ENCODE peak calls at places on chromosome 17, in seven cellular contexts. One of them, this sample, is unnamed.

GRCh38 chr17:28493467-28493866 is 12.7 kb upstream of the FOXN1 start:
- DNase-seq in ascending aorta: no peak
- DNase-seq in lower leg skin: no peak
- DNase-seq in GM10248: no peak
- DNase-seq in suprapubic skin: no peak
- DNase-seq in mucosa of descending colon: no peak
- DNase-seq in DND-41: no peak
- DNase-seq in this sample: no peak

GRCh38 chr17:29699283-29699682 is 76.6 kb upstream of the CORO6 start:
- DNase-seq in mucosa of descending colon: no peak
- DNase-seq in lower leg skin: no peak
- DNase-seq in DND-41: no peak
- DNase-seq in ascending aorta: no peak
- DNase-seq in suprapubic skin: no peak
- DNase-seq in GM10248: no peak
- DNase-seq in this sample: no peak

GRCh38 chr17:50055426-50056216 is at the start of gene ITGA3:
- DNase-seq in lower leg skin: peak
- DNase-seq in suprapubic skin: peak
- DNase-seq in GM10248: peak
- DNase-seq in mucosa of descending colon: peak
- DNase-seq in ascending aorta: no peak
- DNase-seq in DND-41: peak
- DNase-seq in this sample: no peak

GRCh38 chr17:50103252-50103651 is 8.1 kb downstream of the PDK2 start:
- DNase-seq in GM10248: no peak
- DNase-seq in ascending aorta: no peak
- DNase-seq in lower leg skin: no peak
- DNase-seq in suprapubic skin: no peak
- DNase-seq in DND-41: no peak
- DNase-seq in mucosa of descending colon: no peak
- DNase-seq in this sample: no peak

GRCh38 chr17:82561429-82562035 is 42.0 kb downstream of the FOXK2 start:
- DNase-seq in suprapubic skin: no peak
- DNase-seq in ascending aorta: no peak
- DNase-seq in GM10248: no peak
- DNase-seq in lower leg skin: no peak
- DNase-seq in DND-41: no peak
- DNase-seq in mucosa of descending colon: no peak
- DNase-seq in this sample: no peak

GRCh38 chr17:19341211-19341631 is 21.3 kb downstream of the B9D1 start:
- DNase-seq in suprapubic skin: peak
- DNase-seq in mucosa of descending colon: no peak
- DNase-seq in lower leg skin: no peak
- DNase-seq in DND-41: no peak
- DNase-seq in ascending aorta: peak
- DNase-seq in GM10248: no peak
- DNase-seq in this sample: no peak

GRCh38 chr17:15941781-15942180 is 3.1 kb upstream of the ADORA2B start:
- DNase-seq in ascending aorta: no peak
- DNase-seq in GM10248: no peak
- DNase-seq in mucosa of descending colon: no peak
- DNase-seq in lower leg skin: no peak
- DNase-seq in DND-41: no peak
- DNase-seq in suprapubic skin: no peak
- DNase-seq in this sample: no peak

GRCh38 chr17:50080827-50081226 is 14.3 kb upstream of the PDK2 start:
- DNase-seq in suprapubic skin: no peak
- DNase-seq in mucosa of descending colon: no peak
- DNase-seq in DND-41: no peak
- DNase-seq in lower leg skin: no peak
- DNase-seq in ascending aorta: no peak
- DNase-seq in GM10248: no peak
- DNase-seq in this sample: no peak

GRCh38 chr17:73166731-73167581 is 2.1 kb downstream of the SSTR2 start:
- DNase-seq in mucosa of descending colon: no peak
- DNase-seq in DND-41: no peak
- DNase-seq in lower leg skin: no peak
- DNase-seq in ascending aorta: no peak
- DNase-seq in suprapubic skin: no peak
- DNase-seq in GM10248: peak
- DNase-seq in this sample: no peak

GRCh38 chr17:80361495-80362220 is 53.3 kb upstream of the ENDOV start:
- DNase-seq in GM10248: no peak
- DNase-seq in mucosa of descending colon: no peak
- DNase-seq in lower leg skin: no peak
- DNase-seq in DND-41: peak
- DNase-seq in ascending aorta: no peak
- DNase-seq in suprapubic skin: no peak
- DNase-seq in this sample: no peak

GRCh38 chr17:19004601-19005441 is at the start of gene FAM83G:
- DNase-seq in GM10248: peak
- DNase-seq in DND-41: no peak
- DNase-seq in suprapubic skin: no peak
- DNase-seq in lower leg skin: peak
- DNase-seq in ascending aorta: peak
- DNase-seq in mucosa of descending colon: peak
- DNase-seq in this sample: peak

GRCh38 chr17:19757536-19758180 is 9.6 kb upstream of the ALDH3A1 start:
- DNase-seq in lower leg skin: no peak
- DNase-seq in ascending aorta: no peak
- DNase-seq in mucosa of descending colon: no peak
- DNase-seq in DND-41: no peak
- DNase-seq in GM10248: no peak
- DNase-seq in suprapubic skin: no peak
- DNase-seq in this sample: peak

GRCh38 chr17:82231562-82232321 is 2.9 kb downstream of the SLC16A3 start:
- DNase-seq in DND-41: no peak
- DNase-seq in mucosa of descending colon: peak
- DNase-seq in suprapubic skin: peak
- DNase-seq in ascending aorta: peak
- DNase-seq in lower leg skin: peak
- DNase-seq in GM10248: no peak
- DNase-seq in this sample: no peak

GRCh38 chr17:69357701-69358100 is 30.8 kb upstream of the ABCA5 start:
- DNase-seq in ascending aorta: no peak
- DNase-seq in DND-41: no peak
- DNase-seq in mucosa of descending colon: no peak
- DNase-seq in GM10248: no peak
- DNase-seq in lower leg skin: no peak
- DNase-seq in suprapubic skin: no peak
- DNase-seq in this sample: no peak

GRCh38 chr17:68993112-68993511 is 37.9 kb upstream of the ABCA8 start:
- DNase-seq in GM10248: no peak
- DNase-seq in ascending aorta: no peak
- DNase-seq in lower leg skin: no peak
- DNase-seq in mucosa of descending colon: no peak
- DNase-seq in DND-41: no peak
- DNase-seq in suprapubic skin: no peak
- DNase-seq in this sample: no peak

GRCh38 chr17:28381141-28381825 is 9.8 kb downstream of the SARM1 start:
- DNase-seq in ascending aorta: no peak
- DNase-seq in lower leg skin: no peak
- DNase-seq in mucosa of descending colon: no peak
- DNase-seq in suprapubic skin: no peak
- DNase-seq in GM10248: peak
- DNase-seq in DND-41: no peak
- DNase-seq in this sample: no peak

GRCh38 chr17:15261818-15262290 is 3.3 kb downstream of the PMP22 start:
- DNase-seq in mucosa of descending colon: no peak
- DNase-seq in ascending aorta: no peak
- DNase-seq in DND-41: no peak
- DNase-seq in GM10248: no peak
- DNase-seq in suprapubic skin: no peak
- DNase-seq in lower leg skin: no peak
- DNase-seq in this sample: no peak

GRCh38 chr17:35804658-35805192 is 4.6 kb upstream of the TAF15 start:
- DNase-seq in DND-41: peak
- DNase-seq in mucosa of descending colon: no peak
- DNase-seq in GM10248: peak
- DNase-seq in ascending aorta: no peak
- DNase-seq in lower leg skin: peak
- DNase-seq in suprapubic skin: no peak
- DNase-seq in this sample: no peak

GRCh38 chr17:37844977-37845293 is 79.3 kb upstream of the TBC1D3K start:
- DNase-seq in mucosa of descending colon: no peak
- DNase-seq in ascending aorta: no peak
- DNase-seq in DND-41: no peak
- DNase-seq in suprapubic skin: no peak
- DNase-seq in lower leg skin: no peak
- DNase-seq in GM10248: no peak
- DNase-seq in this sample: no peak
- TF ChIP-seq CTCF in mucosa of descending colon: no peak
- TF ChIP-seq CTCF in ascending aorta: no peak
- TF ChIP-seq CTCF in DND-41: no peak
- TF ChIP-seq CTCF in suprapubic skin: no peak
- TF ChIP-seq CTCF in lower leg skin: no peak
- TF ChIP-seq CTCF in GM10248: no peak
- TF ChIP-seq CTCF in this sample: no peak

DNA sequence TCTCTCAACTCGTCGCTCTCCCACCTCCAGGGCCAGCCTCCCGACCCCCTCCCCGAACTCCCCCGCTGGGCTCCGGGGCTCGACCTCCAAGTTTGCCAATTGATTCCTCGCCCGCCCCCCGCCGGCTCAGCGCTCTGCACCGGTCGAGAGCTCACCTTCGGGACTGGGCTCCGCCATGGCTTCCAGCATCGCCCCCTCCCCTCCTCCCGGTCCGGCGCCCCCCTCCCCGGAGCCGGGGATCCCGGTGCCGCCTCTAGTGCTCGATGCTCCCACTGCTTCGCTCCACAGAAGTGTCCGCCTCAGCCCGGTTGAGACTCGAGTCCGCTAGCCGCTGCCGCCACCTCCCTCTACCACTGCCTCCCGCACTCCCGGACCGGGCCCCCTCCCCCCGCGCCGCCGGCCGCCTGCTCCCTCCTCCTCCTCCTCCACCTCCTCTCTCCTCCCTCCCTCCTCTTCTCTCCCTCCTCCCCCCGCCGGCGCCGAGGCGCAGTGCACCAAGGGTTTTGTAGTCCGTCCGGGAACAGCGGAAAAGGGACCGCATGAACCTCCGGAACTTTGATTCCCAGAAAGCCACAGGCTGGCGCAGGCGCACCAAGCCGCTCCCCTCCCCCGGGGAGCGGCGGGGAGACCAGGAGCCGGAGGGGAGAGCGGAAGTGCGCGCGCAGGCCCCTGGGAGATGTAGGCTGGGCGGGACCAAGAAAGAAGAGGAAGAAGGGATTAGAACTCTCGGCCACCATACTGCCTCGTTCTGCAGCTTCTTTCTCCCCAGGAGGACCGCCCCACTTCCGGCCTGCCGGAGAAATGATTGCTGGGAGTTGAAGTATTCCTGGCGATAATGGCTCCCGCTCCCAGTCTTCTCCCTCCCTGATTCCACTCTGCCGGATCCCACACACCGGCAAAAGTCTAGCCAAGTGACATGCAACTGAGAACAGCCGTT is at the start of gene PHF23:
- DNase-seq in suprapubic skin: peak
- DNase-seq in lower leg skin: peak
- DNase-seq in ascending aorta: peak
- DNase-seq in mucosa of descending colon: peak
- DNase-seq in GM10248: peak
- DNase-seq in DND-41: peak
- DNase-seq in this sample: peak
- TF ChIP-seq CTCF in suprapubic skin: no peak
- TF ChIP-seq CTCF in lower leg skin: no peak
- TF ChIP-seq CTCF in ascending aorta: no peak
- TF ChIP-seq CTCF in mucosa of descending colon: no peak
- TF ChIP-seq CTCF in GM10248: no peak
- TF ChIP-seq CTCF in DND-41: no peak
- TF ChIP-seq CTCF in this sample: no peak

DNA sequence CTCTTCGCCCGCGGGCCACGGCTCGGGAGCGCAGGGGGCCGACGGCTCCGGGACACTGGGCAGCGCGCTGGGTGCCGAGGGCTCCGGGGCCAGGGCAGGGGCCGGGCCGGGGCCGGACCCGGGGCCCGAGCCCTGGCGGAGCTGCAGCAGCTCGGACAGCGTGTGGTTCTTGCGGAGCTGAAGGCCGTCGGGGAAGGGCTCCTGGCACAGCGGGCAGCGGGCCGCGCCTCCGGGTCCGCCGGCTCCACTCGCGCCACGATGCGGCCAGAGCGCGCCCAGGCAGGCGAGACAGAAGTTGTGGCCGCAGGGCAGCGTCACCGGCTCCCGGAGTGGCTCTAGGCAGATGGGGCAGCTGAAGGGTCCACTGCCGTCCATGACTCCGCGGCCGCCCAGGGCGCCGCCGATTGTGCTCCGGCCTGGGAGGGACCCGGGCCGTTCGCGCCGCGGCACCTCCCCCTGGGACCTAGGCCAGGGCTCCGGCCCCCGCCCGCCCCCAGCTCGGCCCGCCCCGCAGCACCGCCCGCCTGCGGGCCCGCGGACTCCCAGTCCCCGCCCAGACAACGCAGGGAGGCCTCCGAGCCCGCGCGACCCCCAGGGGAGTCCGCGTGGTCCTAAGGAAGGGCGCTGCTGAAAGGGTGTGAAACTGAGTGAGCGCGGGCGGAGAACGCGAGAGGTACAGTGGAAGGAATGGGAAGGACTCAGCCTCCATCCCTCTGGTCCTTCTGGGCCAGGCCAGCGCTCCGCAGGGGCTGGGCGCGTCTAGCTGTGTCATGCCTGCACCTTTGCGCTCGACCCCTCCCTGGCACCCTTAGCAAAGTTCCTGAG is at the start of gene TRIM47:
- DNase-seq in GM10248: no peak
- DNase-seq in ascending aorta: no peak
- DNase-seq in suprapubic skin: no peak
- DNase-seq in lower leg skin: no peak
- DNase-seq in DND-41: no peak
- DNase-seq in mucosa of descending colon: peak
- DNase-seq in this sample: no peak
- TF ChIP-seq CTCF in GM10248: no peak
- TF ChIP-seq CTCF in ascending aorta: no peak
- TF ChIP-seq CTCF in suprapubic skin: peak
- TF ChIP-seq CTCF in lower leg skin: no peak
- TF ChIP-seq CTCF in DND-41: no peak
- TF ChIP-seq CTCF in mucosa of descending colon: no peak
- TF ChIP-seq CTCF in this sample: no peak

GRCh38 chr17:6430769-6431168 is 4.2 kb downstream of the AIPL1 start:
- DNase-seq in GM10248: no peak
- DNase-seq in mucosa of descending colon: no peak
- DNase-seq in ascending aorta: no peak
- DNase-seq in suprapubic skin: no peak
- DNase-seq in lower leg skin: no peak
- DNase-seq in DND-41: no peak
- DNase-seq in this sample: no peak
- TF ChIP-seq CTCF in GM10248: no peak
- TF ChIP-seq CTCF in mucosa of descending colon: no peak
- TF ChIP-seq CTCF in ascending aorta: no peak
- TF ChIP-seq CTCF in suprapubic skin: no peak
- TF ChIP-seq CTCF in lower leg skin: no peak
- TF ChIP-seq CTCF in DND-41: peak
- TF ChIP-seq CTCF in this sample: no peak

This sample was measured in omental fat pad.